ENCODE peak calls at places on chromosomes 12 and 14, in five cellular contexts. U, G, Z, F and W are unnamed samples.

GRCh38 chr14:31060253-31060875 is 34.2 kb upstream of the STRN3 start:
- DNase-seq in F (no peak), G (no peak), U (no peak), Z (no peak), W (no peak)

GRCh38 chr12:9742665-9743064 is 9.8 kb upstream of the CLECL1 start:
- DNase-seq in F (no peak), Z (no peak), U (no peak), G (no peak), W (no peak)

GRCh38 chr14:74514471-74514932 is 20.9 kb downstream of the ISCA2 start:
- DNase-seq in U (peak; percentile 59), G (peak; percentile 59), Z (no peak), F (peak; percentile 66), W (peak; percentile 61)

GRCh38 chr12:76422154-76422877 is 74.1 kb upstream of the BBS10 start:
- DNase-seq in U (peak; percentile 17), Z (no peak), F (no peak), G (no peak), W (no peak)

GRCh38 chr14:35287481-35288013 is 4.6 kb upstream of the PSMA6 start:
- DNase-seq in F (no peak), Z (no peak), G (peak; percentile 12), U (no peak), W (no peak)

GRCh38 chr12:8609061-8609570 is 3.5 kb downstream of the AICDA start:
- DNase-seq in G (peak; percentile 10), F (peak; percentile 50), Z (peak; percentile 20), U (peak; percentile 60), W (peak; percentile 23)

GRCh38 chr14:58427289-58428010 is at the start of the genes KIAA0586 and TIMM9:
- DNase-seq in U (peak; percentile 99), Z (peak; percentile 98), F (peak; percentile 99), G (peak; percentile 98), W (peak; percentile 97)

GRCh38 chr12:109127533-109128242 is 11.3 kb downstream of the ACACB start:
- DNase-seq in F (no peak), G (no peak), Z (no peak), U (no peak), W (no peak)

GRCh38 chr12:111055181-111055880 is 135.0 kb upstream of the MYL2 start:
- DNase-seq in F (no peak), U (no peak), Z (no peak), G (no peak), W (no peak)

GRCh38 chr12:90102957-90103652 is 394.5 kb upstream of the ATP2B1 start:
- DNase-seq in U (peak; percentile 67), F (peak; percentile 47), G (peak; percentile 23), Z (peak; percentile 39), W (no peak)

GRCh38 chr14:72892879-72893635 is 844 bp downstream of the DPF3 start:
- DNase-seq in U (no peak), G (no peak), Z (no peak), F (no peak), W (no peak)

GRCh38 chr12:62562892-62563291 is 96.3 kb downstream of the MON2 start:
- DNase-seq in Z (peak; percentile 13), F (peak; percentile 48), U (peak; percentile 25), G (no peak), W (no peak)

GRCh38 chr14:22489247-22489551 is 99.8 kb downstream of the DAD1 start:
- DNase-seq in Z (no peak), F (no peak), G (no peak), U (no peak), W (no peak)

GRCh38 chr14:68510951-68511726 is 281.7 kb downstream of the ZFP36L1 start:
- DNase-seq in U (no peak), Z (no peak), G (no peak), F (no peak), W (no peak)

GRCh38 chr12:76713130-76713529 is 50.8 kb upstream of the ZDHHC17 start:
- DNase-seq in U (no peak), F (no peak), G (no peak), Z (no peak), W (no peak)

GRCh38 chr12:103813949-103814348 is 27.1 kb downstream of the NT5DC3 start:
- DNase-seq in Z (no peak), F (no peak), G (no peak), U (no peak), W (no peak)

GRCh38 chr14:86543531-86543930 is 1013.6 kb downstream of the FLRT2 start:
- DNase-seq in U (no peak), F (peak; percentile 1), G (no peak), Z (no peak), W (no peak)

GRCh38 chr12:55722948-55723347 is 2.8 kb downstream of the RDH5 start:
- DNase-seq in Z (no peak), G (no peak), F (no peak), U (no peak), W (no peak)

GRCh38 chr14:72479471-72479931 is 414.4 kb downstream of the DPF3 start:
- DNase-seq in F (no peak), U (no peak), G (no peak), Z (no peak), W (no peak)

GRCh38 chr14:77154421-77154820 is 12.8 kb upstream of the ZDHHC22 start:
- DNase-seq in G (no peak), U (no peak), Z (no peak), F (no peak), W (no peak)

GRCh38 chr12:14698555-14698954 is 2.2 kb upstream of the GUCY2C start:
- DNase-seq in Z (no peak), G (no peak), U (no peak), F (no peak), W (no peak)

GRCh38 chr12:105279460-105280056 is 43.6 kb upstream of the APPL2 start:
- DNase-seq in F (no peak), U (peak; percentile 38), G (peak; percentile 20), Z (peak; percentile 25), W (no peak)

GRCh38 chr14:94088516-94088915 is 7.4 kb downstream of the IFI27L1 start:
- DNase-seq in Z (peak; percentile 71), G (no peak), U (no peak), F (no peak), W (no peak)

GRCh38 chr12:127455347-127456265 is 811.4 kb upstream of the TMEM132C start:
- DNase-seq in U (no peak), F (no peak), Z (no peak), G (no peak), W (no peak)
- TF ChIP-seq CTCF in U (no peak), F (peak; percentile 10), Z (no peak), G (no peak), W (peak; percentile 14)

GRCh38 chr14:20836668-20837338 is 34.2 kb upstream of the RNASE1 start:
- DNase-seq in Z (peak; percentile 44), G (no peak), U (peak; percentile 3), F (peak; percentile 53), W (no peak)
- TF ChIP-seq CTCF in Z (peak; percentile 71), G (no peak), U (peak; percentile 20), F (peak; percentile 57), W (peak; percentile 59)

DNA sequence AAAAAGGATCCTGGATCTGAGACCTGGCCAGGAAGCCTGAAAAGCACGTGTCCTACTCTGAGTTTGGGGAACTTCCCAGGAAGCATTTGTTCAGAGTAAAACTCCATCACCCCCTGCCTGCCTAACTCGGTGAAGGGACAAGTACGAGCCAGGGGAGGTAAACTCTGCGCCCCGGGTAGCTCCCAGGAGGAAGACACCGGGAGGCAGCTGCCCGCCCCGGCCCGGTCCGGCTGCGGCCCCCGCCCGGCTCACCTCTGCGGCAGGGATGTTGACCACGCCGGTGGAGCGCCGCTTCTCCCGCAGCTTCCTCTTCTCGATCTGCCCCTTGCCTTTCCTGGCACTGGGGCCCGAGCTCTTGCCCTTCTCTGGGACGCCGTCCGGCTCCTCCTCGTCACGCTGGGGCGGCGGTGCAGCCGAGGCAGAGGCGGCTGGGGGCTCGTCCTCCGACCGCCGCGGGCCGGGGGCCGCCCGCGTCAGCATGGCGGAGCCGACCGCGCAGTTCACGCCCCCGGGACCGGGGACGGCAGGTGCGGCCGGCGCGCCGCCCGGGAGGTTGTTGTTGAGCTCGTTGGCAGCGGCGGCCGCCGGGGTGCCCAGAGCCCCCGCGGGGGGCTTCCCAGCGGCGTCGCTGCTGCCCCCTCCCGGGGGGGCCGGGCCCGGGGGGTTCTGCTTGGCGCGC is 1.1 kb downstream of the PAWR start:
- DNase-seq in U (peak; percentile 40), F (peak; percentile 49), Z (peak; percentile 28), G (peak; percentile 34), W (no peak)
- TF ChIP-seq CTCF in U (peak; percentile 2), F (no peak), Z (no peak), G (no peak), W (no peak)

GRCh38 chr12:122166422-122167327 is 7.3 kb downstream of the IL31 start:
- DNase-seq in Z (no peak), G (no peak), F (no peak), U (no peak), W (no peak)
- TF ChIP-seq CTCF in Z (no peak), G (no peak), F (no peak), U (no peak), W (no peak)

GRCh38 chr12:93804392-93805179 is 127.4 kb downstream of the CRADD start:
- DNase-seq in U (no peak), F (peak; percentile 58), Z (peak; percentile 30), G (no peak), W (no peak)

GRCh38 chr12:93803408-93803807 is 126.2 kb downstream of the CRADD start:
- DNase-seq in G (no peak), U (peak; percentile 88), F (peak; percentile 92), Z (peak; percentile 72), W (no peak)

GRCh38 chr12:93802293-93802692 is 125.1 kb downstream of the CRADD start:
- DNase-seq in F (no peak), U (no peak), Z (no peak), G (no peak), W (no peak)

GRCh38 chr12:93805736-93806141 is 128.6 kb downstream of the CRADD start:
- DNase-seq in F (no peak), Z (no peak), G (no peak), U (no peak), W (no peak)

DNA sequence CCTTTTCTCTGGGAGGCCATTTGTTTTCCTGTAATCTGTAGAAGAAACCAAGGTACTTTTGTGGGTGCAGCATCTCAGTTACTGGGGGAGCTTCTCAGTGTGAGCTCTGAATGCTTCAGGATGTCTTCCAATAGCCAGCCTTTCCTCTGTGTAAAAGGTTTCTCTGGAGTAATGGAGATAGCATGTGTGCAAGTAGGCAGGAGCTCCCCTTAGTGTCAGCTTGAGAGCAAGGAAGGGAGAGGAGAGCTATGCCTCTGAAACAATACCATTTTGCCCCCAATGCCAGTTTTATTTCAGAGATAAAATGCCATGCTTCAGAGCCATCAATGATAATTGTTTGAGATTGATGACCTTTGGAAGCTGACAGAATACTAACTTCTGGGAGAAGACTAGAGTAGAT is 125.5 kb downstream of the CRADD start:
- DNase-seq in F (peak; percentile 59), G (no peak), U (peak; percentile 77), Z (peak; percentile 56), W (no peak)
- TF ChIP-seq CTCF in F (peak; percentile 60), G (no peak), U (peak; percentile 56), Z (peak; percentile 48), W (peak; percentile 55)

GRCh38 chr12:2284857-2285256 is 232.1 kb downstream of the CACNA1C start:
- DNase-seq in U (peak; percentile 77), F (peak; percentile 84), G (peak; percentile 92), Z (peak; percentile 78), W (no peak)
- TF ChIP-seq CTCF in U (peak; percentile 79), F (peak; percentile 79), G (peak; percentile 63), Z (peak; percentile 90), W (peak; percentile 81)